ENCODE peak calls at places on chromosomes 5 and 9, in ten cellular contexts. S is A549; U is ovary; T is activated CD8-positive, alpha-beta T cell treated with anti-CD3 and anti-CD28 coated beads, Interleukin-2, amount 10 ng/mL, durations not matched to agents 7 days and 5 days; P is activated CD4-positive, alpha-beta T cell treated with anti-CD3 and anti-CD28 coated beads, Interleukin-2, amount 50 U/mL, for 4 hours; H is stimulated activated CD8-positive, alpha-beta memory T cell treated with anti-CD3 and anti-CD28 coated beads, Interleukin-15, amount 100 ng/mL, for 1 hour; A is cardiac fibroblast; Z is spleen; N is brain microvascular endothelial cell; E is MV-4-11. C is an unnamed sample.

GRCh38 chr9:93173365-93174150 is 10.4 kb upstream of the WNK2 start:
- DNase-seq in Z (no peak), N (no peak), A (peak; percentile 48), P (no peak), U (no peak), E (no peak), H (no peak), S (no peak), T (no peak), C (no peak)

GRCh38 chr5:60259730-60260129 is 366.2 kb upstream of the PDE4D start:
- DNase-seq in S (no peak), H (no peak), N (no peak), E (peak; percentile 90), A (no peak), U (no peak), T (no peak), P (no peak), Z (no peak), C (no peak)

GRCh38 chr5:132426525-132427138 is 57.1 kb downstream of the SLC22A5 start:
- DNase-seq in U (peak; percentile 72), P (peak; percentile 40), A (peak; percentile 86), T (peak; percentile 85), S (peak; percentile 46), E (peak; percentile 97), N (peak; percentile 93), Z (peak; percentile 95), H (no peak), C (no peak)

GRCh38 chr5:69350664-69351063 is 18.1 kb upstream of the CCDC125 start:
- DNase-seq in A (no peak), Z (no peak), T (no peak), N (no peak), S (no peak), U (no peak), P (no peak), E (no peak), H (no peak), C (no peak)

GRCh38 chr5:79547429-79547822 is 33.5 kb upstream of the HOMER1 start:
- DNase-seq in P (no peak), E (no peak), Z (no peak), S (no peak), A (no peak), U (no peak), H (no peak), T (no peak), N (no peak), C (no peak)

GRCh38 chr9:7560669-7561305 is 238.8 kb downstream of the DMAC1 start:
- DNase-seq in Z (no peak), P (no peak), H (no peak), E (no peak), T (no peak), A (no peak), N (no peak), S (no peak), U (no peak), C (no peak)

GRCh38 chr5:33306758-33307157 is 134.0 kb upstream of the TARS1 start:
- DNase-seq in U (no peak), T (no peak), N (no peak), P (no peak), A (no peak), E (peak; percentile 26), Z (no peak), H (no peak), S (no peak), C (no peak)

GRCh38 chr9:77735515-77735914 is 87.4 kb upstream of the GNA14 start:
- DNase-seq in E (no peak), U (no peak), N (peak; percentile 75), S (no peak), P (no peak), A (peak; percentile 75), H (no peak), T (no peak), Z (no peak), C (no peak)

GRCh38 chr9:135077497-135078200 is 9.8 kb upstream of the OLFM1 start:
- DNase-seq in T (peak; percentile 27), P (no peak), S (no peak), U (no peak), E (peak; percentile 21), N (peak; percentile 4), Z (peak; percentile 52), A (peak; percentile 19), H (no peak), C (no peak)

GRCh38 chr9:133201424-133202144 is 7.5 kb downstream of the OBP2B start:
- DNase-seq in H (no peak), S (no peak), E (no peak), A (no peak), U (no peak), P (no peak), Z (peak; percentile 61), N (no peak), T (no peak), C (no peak)

C was measured in NCI-H1048.